ENCODE peak calls at places on chromosomes 7 and 10, in eight cellular contexts. One of them, this sample, is unnamed.

GRCh38 chr10:80917636-80918035 is 379.9 kb downstream of the SH2D4B start:
- DNase-seq in tibial artery: no peak
- DNase-seq in epithelial cell of esophagus: no peak
- DNase-seq in hepatocyte: no peak
- DNase-seq in progenitor cell of endocrine pancreas: no peak
- DNase-seq in MCF 10A: no peak
- DNase-seq in Panc1: no peak
- DNase-seq in stomach: no peak
- DNase-seq in this sample: no peak

GRCh38 chr7:11427686-11428273 is 404.2 kb downstream of the THSD7A start:
- DNase-seq in Panc1: peak
- DNase-seq in tibial artery: no peak
- DNase-seq in MCF 10A: peak
- DNase-seq in epithelial cell of esophagus: peak
- DNase-seq in stomach: no peak
- DNase-seq in hepatocyte: peak
- DNase-seq in progenitor cell of endocrine pancreas: no peak
- DNase-seq in this sample: no peak

GRCh38 chr10:50419756-50420155 is 168.4 kb upstream of the ASAH2 start:
- DNase-seq in MCF 10A: no peak
- DNase-seq in stomach: no peak
- DNase-seq in progenitor cell of endocrine pancreas: no peak
- DNase-seq in epithelial cell of esophagus: no peak
- DNase-seq in Panc1: no peak
- DNase-seq in hepatocyte: no peak
- DNase-seq in tibial artery: no peak
- DNase-seq in this sample: no peak

GRCh38 chr10:26799342-26799741 is 61.4 kb downstream of the ABI1 start:
- DNase-seq in MCF 10A: no peak
- DNase-seq in tibial artery: no peak
- DNase-seq in progenitor cell of endocrine pancreas: no peak
- DNase-seq in Panc1: no peak
- DNase-seq in stomach: no peak
- DNase-seq in epithelial cell of esophagus: no peak
- DNase-seq in hepatocyte: no peak
- DNase-seq in this sample: no peak

GRCh38 chr7:27177795-27178320 is 3.7 kb upstream of the HOXA10 start:
- DNase-seq in Panc1: no peak
- DNase-seq in stomach: no peak
- DNase-seq in tibial artery: peak
- DNase-seq in MCF 10A: no peak
- DNase-seq in epithelial cell of esophagus: no peak
- DNase-seq in hepatocyte: no peak
- DNase-seq in progenitor cell of endocrine pancreas: no peak
- DNase-seq in this sample: no peak

GRCh38 chr7:66150471-66150870 is 35.8 kb downstream of the CRCP start:
- DNase-seq in progenitor cell of endocrine pancreas: no peak
- DNase-seq in MCF 10A: peak
- DNase-seq in Panc1: no peak
- DNase-seq in hepatocyte: no peak
- DNase-seq in epithelial cell of esophagus: no peak
- DNase-seq in tibial artery: peak
- DNase-seq in stomach: no peak
- DNase-seq in this sample: no peak

GRCh38 chr7:129188372-129188891 is at the start of gene SMO:
- DNase-seq in stomach: peak
- DNase-seq in Panc1: no peak
- DNase-seq in epithelial cell of esophagus: peak
- DNase-seq in progenitor cell of endocrine pancreas: peak
- DNase-seq in MCF 10A: no peak
- DNase-seq in tibial artery: no peak
- DNase-seq in hepatocyte: peak
- DNase-seq in this sample: peak

GRCh38 chr10:92573798-92574544 is at the start of gene IDE:
- DNase-seq in MCF 10A: peak
- DNase-seq in epithelial cell of esophagus: peak
- DNase-seq in hepatocyte: peak
- DNase-seq in progenitor cell of endocrine pancreas: peak
- DNase-seq in stomach: peak
- DNase-seq in tibial artery: peak
- DNase-seq in Panc1: no peak
- DNase-seq in this sample: peak

GRCh38 chr10:92005978-92006377 is 82.4 kb downstream of the BTAF1 start:
- DNase-seq in tibial artery: no peak
- DNase-seq in hepatocyte: no peak
- DNase-seq in epithelial cell of esophagus: no peak
- DNase-seq in Panc1: no peak
- DNase-seq in stomach: no peak
- DNase-seq in progenitor cell of endocrine pancreas: no peak
- DNase-seq in MCF 10A: no peak
- DNase-seq in this sample: no peak

GRCh38 chr10:15804109-15804508 is 56.2 kb downstream of the MINDY3 start:
- DNase-seq in hepatocyte: no peak
- DNase-seq in epithelial cell of esophagus: no peak
- DNase-seq in tibial artery: no peak
- DNase-seq in progenitor cell of endocrine pancreas: no peak
- DNase-seq in Panc1: no peak
- DNase-seq in MCF 10A: no peak
- DNase-seq in stomach: no peak
- DNase-seq in this sample: no peak

DNA sequence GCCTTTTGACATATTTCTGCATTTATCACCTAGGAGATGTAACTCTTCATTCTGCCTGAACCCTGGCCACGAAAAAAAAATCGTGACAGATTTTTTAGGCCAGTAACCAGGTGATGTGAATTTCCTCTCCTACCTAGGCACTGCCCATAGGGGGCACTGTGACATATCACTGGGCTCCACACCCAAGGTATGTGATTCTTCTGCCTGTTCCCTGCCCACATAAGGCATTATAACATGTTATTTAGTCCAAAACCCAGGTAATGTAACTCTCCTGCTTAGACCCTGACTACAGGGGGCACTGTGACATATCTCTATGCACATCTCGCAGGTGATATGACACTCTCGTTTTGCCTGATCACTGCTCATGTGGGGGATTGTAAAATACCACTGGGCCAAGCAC is 29.5 kb upstream of the ZNF107 start:
- DNase-seq in stomach: no peak
- DNase-seq in MCF 10A: no peak
- DNase-seq in hepatocyte: no peak
- DNase-seq in Panc1: no peak
- DNase-seq in tibial artery: no peak
- DNase-seq in epithelial cell of esophagus: no peak
- DNase-seq in progenitor cell of endocrine pancreas: no peak
- DNase-seq in this sample: no peak
- TF ChIP-seq CTCF in stomach: no peak
- TF ChIP-seq CTCF in MCF 10A: peak
- TF ChIP-seq CTCF in hepatocyte: no peak
- TF ChIP-seq CTCF in Panc1: peak
- TF ChIP-seq CTCF in tibial artery: no peak
- TF ChIP-seq CTCF in epithelial cell of esophagus: no peak
- TF ChIP-seq CTCF in progenitor cell of endocrine pancreas: no peak
- TF ChIP-seq CTCF in this sample: peak

GRCh38 chr10:77635402-77636227 is 2.0 kb downstream of the KCNMA1 start:
- DNase-seq in stomach: no peak
- DNase-seq in progenitor cell of endocrine pancreas: no peak
- DNase-seq in epithelial cell of esophagus: no peak
- DNase-seq in hepatocyte: no peak
- DNase-seq in MCF 10A: no peak
- DNase-seq in Panc1: no peak
- DNase-seq in tibial artery: no peak
- DNase-seq in this sample: no peak

GRCh38 chr10:77636967-77637473 is 588 bp downstream of the KCNMA1 start:
- DNase-seq in progenitor cell of endocrine pancreas: no peak
- DNase-seq in MCF 10A: no peak
- DNase-seq in hepatocyte: no peak
- DNase-seq in epithelial cell of esophagus: peak
- DNase-seq in stomach: no peak
- DNase-seq in tibial artery: no peak
- DNase-seq in Panc1: no peak
- DNase-seq in this sample: no peak

GRCh38 chr10:77637474-77637985 is at the start of gene KCNMA1:
- DNase-seq in MCF 10A: no peak
- DNase-seq in Panc1: no peak
- DNase-seq in hepatocyte: peak
- DNase-seq in epithelial cell of esophagus: peak
- DNase-seq in progenitor cell of endocrine pancreas: peak
- DNase-seq in stomach: no peak
- DNase-seq in tibial artery: peak
- DNase-seq in this sample: no peak

GRCh38 chr10:77634939-77635338 is 2.7 kb downstream of the KCNMA1 start:
- DNase-seq in hepatocyte: no peak
- DNase-seq in MCF 10A: no peak
- DNase-seq in tibial artery: no peak
- DNase-seq in stomach: no peak
- DNase-seq in Panc1: no peak
- DNase-seq in progenitor cell of endocrine pancreas: no peak
- DNase-seq in epithelial cell of esophagus: no peak
- DNase-seq in this sample: no peak

DNA sequence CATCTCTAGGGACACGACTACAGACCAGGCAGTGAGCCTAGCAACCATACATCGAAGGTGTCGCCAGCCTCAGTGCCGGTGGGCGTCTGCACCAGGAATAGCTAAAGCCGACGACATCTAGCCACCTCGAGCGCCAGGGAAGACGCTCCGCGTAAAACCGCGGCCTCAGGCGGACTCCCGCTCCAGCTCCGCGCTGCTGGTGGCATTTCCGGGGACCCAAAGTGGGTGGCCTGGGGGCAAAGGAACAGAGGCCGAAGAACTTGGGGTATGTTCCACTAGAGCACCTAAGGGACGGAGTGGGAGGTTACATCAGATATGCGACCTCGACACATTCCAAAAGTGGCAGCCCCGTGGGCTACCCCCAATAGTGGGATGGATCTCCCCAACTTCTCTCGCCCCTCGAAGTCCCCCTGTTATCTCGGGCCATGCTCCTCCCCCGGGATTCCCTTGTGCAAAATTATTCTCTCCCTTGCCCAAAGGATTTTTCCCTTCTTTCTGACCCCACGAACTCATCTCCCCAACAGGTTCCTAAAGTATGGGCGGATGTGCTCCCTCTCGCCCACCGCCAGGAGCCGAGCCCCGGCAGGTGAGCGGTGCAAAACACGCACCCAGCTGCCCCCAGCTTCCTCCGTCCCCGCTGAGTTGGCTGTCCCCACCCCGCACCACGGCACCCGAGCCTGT is 1.2 kb downstream of the KCNMA1 start:
- DNase-seq in progenitor cell of endocrine pancreas: peak
- DNase-seq in tibial artery: peak
- DNase-seq in MCF 10A: no peak
- DNase-seq in stomach: no peak
- DNase-seq in hepatocyte: no peak
- DNase-seq in epithelial cell of esophagus: no peak
- DNase-seq in Panc1: no peak
- DNase-seq in this sample: no peak
- TF ChIP-seq CTCF in progenitor cell of endocrine pancreas: peak
- TF ChIP-seq CTCF in tibial artery: peak
- TF ChIP-seq CTCF in MCF 10A: no peak
- TF ChIP-seq CTCF in stomach: no peak
- TF ChIP-seq CTCF in hepatocyte: no peak
- TF ChIP-seq CTCF in epithelial cell of esophagus: no peak
- TF ChIP-seq CTCF in Panc1: no peak
- TF ChIP-seq CTCF in this sample: peak

GRCh38 chr10:129867780-129868179 is 96.3 kb downstream of the EBF3 start:
- DNase-seq in progenitor cell of endocrine pancreas: no peak
- DNase-seq in epithelial cell of esophagus: no peak
- DNase-seq in Panc1: no peak
- DNase-seq in stomach: no peak
- DNase-seq in MCF 10A: no peak
- DNase-seq in tibial artery: no peak
- DNase-seq in hepatocyte: no peak
- DNase-seq in this sample: no peak

GRCh38 chr10:129864601-129865126 is 99.4 kb downstream of the EBF3 start:
- DNase-seq in Panc1: no peak
- DNase-seq in progenitor cell of endocrine pancreas: no peak
- DNase-seq in hepatocyte: no peak
- DNase-seq in MCF 10A: peak
- DNase-seq in tibial artery: no peak
- DNase-seq in epithelial cell of esophagus: no peak
- DNase-seq in stomach: no peak
- DNase-seq in this sample: no peak

GRCh38 chr10:129866894-129867293 is 97.2 kb downstream of the EBF3 start:
- DNase-seq in stomach: no peak
- DNase-seq in Panc1: no peak
- DNase-seq in epithelial cell of esophagus: no peak
- DNase-seq in progenitor cell of endocrine pancreas: no peak
- DNase-seq in hepatocyte: no peak
- DNase-seq in tibial artery: no peak
- DNase-seq in MCF 10A: no peak
- DNase-seq in this sample: no peak

GRCh38 chr10:129865413-129865812 is 98.7 kb downstream of the EBF3 start:
- DNase-seq in Panc1: no peak
- DNase-seq in tibial artery: no peak
- DNase-seq in epithelial cell of esophagus: no peak
- DNase-seq in stomach: no peak
- DNase-seq in MCF 10A: no peak
- DNase-seq in progenitor cell of endocrine pancreas: no peak
- DNase-seq in hepatocyte: no peak
- DNase-seq in this sample: no peak

GRCh38 chr10:129865960-129866359 is 98.1 kb downstream of the EBF3 start:
- DNase-seq in epithelial cell of esophagus: no peak
- DNase-seq in progenitor cell of endocrine pancreas: no peak
- DNase-seq in stomach: no peak
- DNase-seq in tibial artery: no peak
- DNase-seq in Panc1: no peak
- DNase-seq in MCF 10A: no peak
- DNase-seq in hepatocyte: no peak
- DNase-seq in this sample: no peak
- TF ChIP-seq CTCF in epithelial cell of esophagus: no peak
- TF ChIP-seq CTCF in progenitor cell of endocrine pancreas: no peak
- TF ChIP-seq CTCF in stomach: no peak
- TF ChIP-seq CTCF in tibial artery: no peak
- TF ChIP-seq CTCF in Panc1: no peak
- TF ChIP-seq CTCF in MCF 10A: no peak
- TF ChIP-seq CTCF in hepatocyte: no peak
- TF ChIP-seq CTCF in this sample: no peak

GRCh38 chr7:102288285-102288930 is 1.7 kb downstream of the SH2B2 start:
- DNase-seq in progenitor cell of endocrine pancreas: no peak
- DNase-seq in Panc1: no peak
- DNase-seq in tibial artery: no peak
- DNase-seq in epithelial cell of esophagus: no peak
- DNase-seq in MCF 10A: no peak
- DNase-seq in stomach: no peak
- DNase-seq in hepatocyte: no peak
- DNase-seq in this sample: no peak
- TF ChIP-seq CTCF in progenitor cell of endocrine pancreas: no peak
- TF ChIP-seq CTCF in Panc1: no peak
- TF ChIP-seq CTCF in tibial artery: no peak
- TF ChIP-seq CTCF in epithelial cell of esophagus: no peak
- TF ChIP-seq CTCF in MCF 10A: no peak
- TF ChIP-seq CTCF in stomach: no peak
- TF ChIP-seq CTCF in hepatocyte: peak
- TF ChIP-seq CTCF in this sample: no peak

GRCh38 chr7:104136561-104136960 is 71.3 kb downstream of the ORC5 start:
- DNase-seq in hepatocyte: no peak
- DNase-seq in stomach: no peak
- DNase-seq in epithelial cell of esophagus: no peak
- DNase-seq in MCF 10A: no peak
- DNase-seq in tibial artery: no peak
- DNase-seq in Panc1: no peak
- DNase-seq in progenitor cell of endocrine pancreas: no peak
- DNase-seq in this sample: no peak
- TF ChIP-seq CTCF in hepatocyte: no peak
- TF ChIP-seq CTCF in stomach: no peak
- TF ChIP-seq CTCF in epithelial cell of esophagus: no peak
- TF ChIP-seq CTCF in MCF 10A: no peak
- TF ChIP-seq CTCF in tibial artery: no peak
- TF ChIP-seq CTCF in Panc1: no peak
- TF ChIP-seq CTCF in progenitor cell of endocrine pancreas: no peak
- TF ChIP-seq CTCF in this sample: no peak

GRCh38 chr10:72702868-72703581 is 11.1 kb downstream of the MCU start:
- DNase-seq in Panc1: no peak
- DNase-seq in hepatocyte: no peak
- DNase-seq in stomach: no peak
- DNase-seq in epithelial cell of esophagus: no peak
- DNase-seq in progenitor cell of endocrine pancreas: no peak
- DNase-seq in tibial artery: no peak
- DNase-seq in MCF 10A: no peak
- DNase-seq in this sample: no peak
- TF ChIP-seq CTCF in Panc1: no peak
- TF ChIP-seq CTCF in hepatocyte: no peak
- TF ChIP-seq CTCF in stomach: no peak
- TF ChIP-seq CTCF in epithelial cell of esophagus: no peak
- TF ChIP-seq CTCF in progenitor cell of endocrine pancreas: no peak
- TF ChIP-seq CTCF in tibial artery: peak
- TF ChIP-seq CTCF in MCF 10A: no peak
- TF ChIP-seq CTCF in this sample: no peak

This sample was measured in neural crest cell.